ENCODE peak calls at places on chromosomes 16 and 17, in seven cellular contexts. M is IMR-90, K is GM23248, A is mammary epithelial cell, N is PC-3, J is neuronal stem cell, P is SK-N-SH. X is an unnamed sample.

GRCh38 chr16:70661534-70661917 is 15.2 kb downstream of the IL34 start:
- DNase-seq in M (no peak), K (no peak), A (no peak), N (no peak), J (no peak), P (peak), X (no peak)

GRCh38 chr17:38681096-38681495 is 6.3 kb upstream of the EPOP start:
- DNase-seq in M (no peak), K (no peak), A (no peak), N (no peak), J (no peak), P (no peak), X (no peak)

GRCh38 chr17:32490101-32490482 is 3.3 kb downstream of the CDK5R1 start:
- DNase-seq in M (no peak), K (no peak), A (no peak), N (no peak), J (no peak), P (peak), X (no peak)

GRCh38 chr16:79770244-79771064 is 169.9 kb upstream of the MAF start:
- DNase-seq in M (peak), K (peak), A (peak), N (peak), J (peak), P (peak), X (peak)

GRCh38 chr17:75779250-75779986 is 5.2 kb upstream of the UNK start:
- DNase-seq in M (peak), K (peak), A (peak), N (peak), J (peak), P (peak), X (peak)

GRCh38 chr17:38636054-38636453 is 30.3 kb upstream of the SRCIN1 start:
- DNase-seq in M (no peak), K (no peak), A (no peak), N (no peak), J (no peak), P (no peak), X (no peak)

GRCh38 chr16:24838554-24839266 is 7.1 kb upstream of the SLC5A11 start:
- DNase-seq in M (peak), K (peak), A (peak), N (peak), J (no peak), P (no peak), X (peak)

GRCh38 chr17:233473-233941 is 52.1 kb upstream of the DOC2B start:
- DNase-seq in M (no peak), K (no peak), A (no peak), N (no peak), J (no peak), P (no peak), X (no peak)

GRCh38 chr16:56584276-56584675 is 5.1 kb upstream of the MT3 start:
- DNase-seq in M (no peak), K (no peak), A (no peak), N (no peak), J (no peak), P (no peak), X (no peak)

GRCh38 chr16:83957296-83957855 is 4.3 kb downstream of the OSGIN1 start:
- DNase-seq in M (no peak), K (no peak), A (no peak), N (no peak), J (no peak), P (no peak), X (no peak)

GRCh38 chr17:72031219-72031906 is 89.5 kb upstream of the SOX9 start:
- DNase-seq in M (no peak), K (no peak), A (no peak), N (no peak), J (no peak), P (peak), X (no peak)

GRCh38 chr17:4769628-4770027 is 2.1 kb upstream of the TM4SF5 start:
- DNase-seq in M (no peak), K (peak), A (peak), N (peak), J (no peak), P (no peak), X (peak)

GRCh38 chr16:78092755-78093154 is 6.7 kb upstream of the WWOX start:
- DNase-seq in M (no peak), K (no peak), A (no peak), N (no peak), J (no peak), P (no peak), X (no peak)

GRCh38 chr16:66933776-66934137 is 445 bp downstream of the CIAO2B start:
- DNase-seq in M (peak), K (no peak), A (peak), N (peak), J (no peak), P (no peak), X (no peak)

GRCh38 chr16:4369006-4369766 is 2.5 kb upstream of the VASN start:
- DNase-seq in M (peak), K (peak), A (peak), N (peak), J (no peak), P (peak), X (peak)

GRCh38 chr17:82237746-82238561 is 9.1 kb downstream of the SLC16A3 start:
- DNase-seq in M (no peak), K (peak), A (no peak), N (no peak), J (no peak), P (no peak), X (no peak)

GRCh38 chr17:39663688-39664580 is 1.2 kb upstream of the TCAP start:
- DNase-seq in M (no peak), K (peak), A (no peak), N (no peak), J (no peak), P (no peak), X (no peak)

GRCh38 chr17:21511368-21512195 is 135.4 kb downstream of the KCNJ12 start:
- DNase-seq in M (peak), K (peak), A (peak), N (peak), J (peak), P (peak), X (peak)

GRCh38 chr17:1134634-1135324 is 45.0 kb downstream of the ABR start:
- DNase-seq in M (no peak), K (peak), A (no peak), N (no peak), J (no peak), P (no peak), X (no peak)

GRCh38 chr17:63024716-63025115 is 58.7 kb downstream of the TANC2 start:
- DNase-seq in M (peak), K (peak), A (no peak), N (no peak), J (no peak), P (no peak), X (peak)

GRCh38 chr16:23232806-23233205 is 50.3 kb downstream of the SCNN1G start:
- DNase-seq in M (no peak), K (no peak), A (no peak), N (no peak), J (no peak), P (no peak), X (no peak)

GRCh38 chr17:48843172-48843900 is 12.5 kb downstream of the CALCOCO2 start:
- DNase-seq in M (peak), K (peak), A (no peak), N (no peak), J (no peak), P (no peak), X (peak)

GRCh38 chr17:4786111-4786491 is at the start of gene VMO1:
- DNase-seq in M (no peak), K (peak), A (no peak), N (peak), J (no peak), P (peak), X (peak)

GRCh38 chr16:24013733-24014645 is 178.2 kb downstream of the PRKCB start:
- DNase-seq in M (no peak), K (no peak), A (peak), N (no peak), J (no peak), P (no peak), X (no peak)

GRCh38 chr17:14359251-14359939 is 58.5 kb downstream of the HS3ST3B1 start:
- DNase-seq in M (no peak), K (peak), A (no peak), N (no peak), J (no peak), P (no peak), X (no peak)

GRCh38 chr17:77443743-77444260 is 303.0 kb downstream of the SEC14L1 start:
- DNase-seq in M (no peak), K (no peak), A (no peak), N (no peak), J (no peak), P (no peak), X (no peak)

GRCh38 chr16:88013091-88013609 is 61.9 kb downstream of the BANP start:
- DNase-seq in M (peak), K (no peak), A (no peak), N (no peak), J (no peak), P (no peak), X (no peak)
- H3K9ac ChIP-seq in M (no peak), K (no peak), A (no peak), N (peak), J (no peak), P (no peak), X (no peak)

GRCh38 chr16:13921328-13921727 is 1.4 kb downstream of the ERCC4 start:
- DNase-seq in M (no peak), K (peak), A (no peak), N (no peak), J (no peak), P (no peak), X (no peak)
- H3K4me3 ChIP-seq in M (no peak), K (peak), A (no peak), N (no peak), J (peak), P (peak), X (peak)

GRCh38 chr17:43787728-43788127 is 7.5 kb downstream of the CFAP97D1 start:
- DNase-seq in M (no peak), K (no peak), A (no peak), N (no peak), J (no peak), P (no peak), X (peak)

GRCh38 chr17:43784628-43785101 is 4.4 kb downstream of the CFAP97D1 start:
- DNase-seq in M (peak), K (peak), A (peak), N (peak), J (no peak), P (no peak), X (peak)

GRCh38 chr17:43780135-43780534 is at the start of gene CFAP97D1:
- DNase-seq in M (no peak), K (no peak), A (no peak), N (no peak), J (no peak), P (no peak), X (no peak)

GRCh38 chr17:43782903-43783462 is 2.7 kb downstream of the CFAP97D1 start:
- DNase-seq in M (no peak), K (no peak), A (no peak), N (no peak), J (no peak), P (no peak), X (no peak)

GRCh38 chr17:43784068-43784467 is 3.8 kb downstream of the CFAP97D1 start:
- DNase-seq in M (peak), K (peak), A (no peak), N (peak), J (no peak), P (no peak), X (no peak)
- H3K9ac ChIP-seq in M (no peak), K (peak), A (no peak), N (no peak), J (no peak), P (peak), X (no peak)

GRCh38 chr16:17229766-17230165 is 241.0 kb downstream of the XYLT1 start:
- DNase-seq in M (no peak), K (peak), A (peak), N (no peak), J (no peak), P (no peak), X (no peak)
- H3K4me3 ChIP-seq in M (no peak), K (no peak), A (no peak), N (no peak), J (no peak), P (no peak), X (no peak)

DNA sequence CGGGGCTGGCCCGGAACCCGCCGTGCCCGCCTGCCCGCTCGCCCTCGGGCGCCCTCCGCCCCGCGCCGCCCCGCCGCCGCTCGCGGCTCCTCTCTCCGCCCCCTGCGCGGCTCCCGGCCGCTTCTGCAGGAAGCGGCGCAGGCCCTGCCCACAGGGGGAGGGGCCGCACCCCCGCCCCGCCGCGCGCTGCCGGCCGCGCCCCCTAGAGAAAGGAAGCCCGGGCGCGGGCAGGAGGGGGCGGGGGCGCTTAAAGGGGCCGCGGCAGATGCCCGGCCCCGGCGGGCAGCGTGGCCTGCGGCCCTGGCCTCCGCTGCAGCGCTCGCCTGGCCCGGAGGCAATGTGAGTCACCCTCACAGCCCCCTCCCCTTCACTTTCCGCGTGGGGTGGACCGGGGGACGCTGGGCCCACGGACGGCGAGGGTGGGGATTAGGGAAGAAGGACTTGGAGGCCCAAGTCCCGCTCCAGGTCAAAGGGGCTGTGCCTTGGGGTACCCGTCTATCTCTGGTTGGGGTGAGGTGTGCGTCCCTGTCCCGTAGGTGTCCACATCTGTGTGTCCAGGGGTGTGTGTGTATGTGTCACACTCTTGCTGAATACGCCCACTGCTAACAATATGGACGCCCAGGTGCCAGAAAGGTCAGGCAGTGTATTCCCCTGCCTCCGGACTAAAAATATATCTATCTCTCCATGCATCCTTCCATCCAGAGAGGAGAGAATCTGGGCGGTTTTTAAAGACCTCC is at the start of gene GIT1:
- DNase-seq in M (peak), K (peak), A (peak), N (peak), J (peak), P (peak), X (peak)
- H3K9ac ChIP-seq in M (peak), K (peak), A (peak), N (peak), J (peak), P (peak), X (peak)

GRCh38 chr17:44087319-44087718 is 16.8 kb downstream of the G6PC3 start:
- DNase-seq in M (no peak), K (no peak), A (no peak), N (no peak), J (no peak), P (no peak), X (no peak)
- H3K4me3 ChIP-seq in M (no peak), K (no peak), A (no peak), N (no peak), J (peak), P (no peak), X (no peak)

GRCh38 chr16:17743578-17743977 is 272.8 kb upstream of the XYLT1 start:
- DNase-seq in M (no peak), K (no peak), A (no peak), N (no peak), J (no peak), P (no peak), X (no peak)

GRCh38 chr16:17749706-17750105 is 278.9 kb upstream of the XYLT1 start:
- DNase-seq in M (no peak), K (no peak), A (no peak), N (no peak), J (no peak), P (no peak), X (no peak)

GRCh38 chr16:17744903-17745581 is 274.3 kb upstream of the XYLT1 start:
- DNase-seq in M (no peak), K (no peak), A (no peak), N (no peak), J (peak), P (no peak), X (peak)

GRCh38 chr16:17747357-17747756 is 276.6 kb upstream of the XYLT1 start:
- DNase-seq in M (no peak), K (no peak), A (no peak), N (no peak), J (no peak), P (no peak), X (no peak)

GRCh38 chr16:17748005-17748719 is 277.4 kb upstream of the XYLT1 start:
- DNase-seq in M (no peak), K (no peak), A (no peak), N (no peak), J (no peak), P (peak), X (no peak)
- H3K9ac ChIP-seq in M (no peak), K (no peak), A (no peak), N (no peak), J (no peak), P (no peak), X (no peak)

DNA sequence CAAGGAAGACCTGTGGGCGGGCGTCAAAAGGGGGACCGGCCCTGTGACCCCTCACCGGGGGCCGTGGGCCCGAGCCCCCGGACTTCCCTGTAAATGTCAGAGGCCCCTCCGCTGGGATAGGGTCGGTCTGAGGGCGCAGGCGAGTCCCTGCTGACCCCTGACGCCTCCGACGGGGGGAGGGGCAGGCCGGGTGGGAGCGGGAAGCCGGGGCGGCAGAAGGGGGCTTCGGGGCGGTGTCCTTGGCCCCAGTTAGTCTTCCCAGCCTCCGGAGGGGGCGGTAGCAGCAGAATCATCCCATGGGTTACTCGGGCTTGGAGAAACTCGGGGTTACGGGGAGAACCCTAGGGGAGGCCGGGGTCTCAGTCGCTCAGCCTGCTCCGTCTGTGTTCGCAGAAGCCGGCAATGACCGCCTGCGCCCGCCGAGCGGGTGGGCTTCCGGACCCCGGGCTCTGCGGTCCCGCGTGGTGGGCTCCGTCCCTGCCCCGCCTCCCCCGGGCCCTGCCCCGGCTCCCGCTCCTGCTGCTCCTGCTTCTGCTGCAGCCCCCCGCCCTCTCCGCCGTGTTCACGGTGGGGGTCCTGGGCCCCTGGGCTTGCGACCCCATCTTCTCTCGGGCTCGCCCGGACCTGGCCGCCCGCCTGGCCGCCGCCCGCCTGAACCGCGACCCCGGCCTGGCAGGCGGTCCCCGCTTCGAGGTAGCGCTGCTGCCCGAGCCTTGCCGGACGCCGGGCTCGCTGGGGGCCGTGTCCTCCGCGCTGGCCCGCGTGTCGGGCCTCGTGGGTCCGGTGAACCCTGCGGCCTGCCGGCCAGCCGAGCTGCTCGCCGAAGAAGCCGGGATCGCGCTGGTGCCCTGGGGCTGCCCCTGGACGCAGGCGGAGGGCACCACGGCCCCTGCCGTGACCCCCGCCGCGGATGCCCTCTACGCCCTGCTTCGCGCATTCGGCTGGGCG is 505 bp downstream of the GUCY2D start:
- DNase-seq in M (no peak), K (peak), A (no peak), N (no peak), J (no peak), P (no peak), X (no peak)
- H3K4me3 ChIP-seq in M (no peak), K (no peak), A (no peak), N (no peak), J (no peak), P (no peak), X (no peak)

X was measured in adipocyte.